ENCODE peak calls at places on chromosome 16, in eight cellular contexts. R, D, F, P, T, G, A and U are unnamed samples.

GRCh38 chr16:17283022-17283421 is 187.7 kb downstream of the XYLT1 start:
- DNase-seq in P (no peak), G (no peak), T (no peak), F (no peak), D (no peak), R (no peak), A (no peak), U (peak; percentile 43)

GRCh38 chr16:569445-570254 is at the start of gene PIGQ:
- DNase-seq in G (peak; percentile 79), P (peak; percentile 64), R (peak; percentile 81), D (peak; percentile 35), T (peak; percentile 50), F (peak; percentile 69), A (peak; percentile 74), U (peak; percentile 91)

GRCh38 chr16:48317614-48318013 is 67.6 kb downstream of the SIAH1 start:
- DNase-seq in T (no peak), A (no peak), G (peak; percentile 14), F (peak; percentile 72), D (peak; percentile 76), R (no peak), P (no peak), U (no peak)

GRCh38 chr16:66189951-66190350 is 176.5 kb upstream of the CDH5 start:
- DNase-seq in T (no peak), R (no peak), A (no peak), G (no peak), D (peak; percentile 92), F (peak; percentile 94), P (no peak), U (no peak)

GRCh38 chr16:65315004-65315398 is 193.1 kb upstream of the CDH11 start:
- DNase-seq in A (peak; percentile 65), D (no peak), F (peak; percentile 66), R (peak; percentile 83), G (no peak), P (peak; percentile 78), T (peak; percentile 41), U (no peak)

GRCh38 chr16:30924086-30924714 is 828 bp downstream of the FBXL19 start:
- DNase-seq in F (no peak), P (no peak), D (no peak), A (no peak), G (no peak), T (no peak), R (peak; percentile 67), U (peak; percentile 67)

GRCh38 chr16:53007095-53007494 is 45.6 kb downstream of the CHD9NB start:
- DNase-seq in R (no peak), T (no peak), G (no peak), P (no peak), D (no peak), F (no peak), A (no peak), U (no peak)

GRCh38 chr16:87240211-87241134 is 76.7 kb downstream of the C16orf95 start:
- DNase-seq in P (no peak), F (peak; percentile 22), D (peak; percentile 21), T (no peak), A (no peak), G (no peak), R (no peak), U (peak; percentile 41)

GRCh38 chr16:88045820-88046303 is 94.6 kb downstream of the BANP start:
- DNase-seq in R (no peak), D (no peak), F (no peak), G (no peak), T (no peak), P (no peak), A (no peak), U (no peak)

GRCh38 chr16:67109407-67110135 is at the start of gene PHAF1:
- DNase-seq in G (peak; percentile 92), R (peak; percentile 96), P (peak; percentile 86), F (peak; percentile 93), D (peak; percentile 83), A (peak; percentile 95), T (peak; percentile 89), U (peak; percentile 100)

GRCh38 chr16:87374313-87374712 is 9.3 kb downstream of the FBXO31 start:
- DNase-seq in D (no peak), T (no peak), F (no peak), P (no peak), R (peak; percentile 43), A (no peak), G (no peak), U (no peak)

GRCh38 chr16:66116163-66116792 is 250.2 kb upstream of the CDH5 start:
- DNase-seq in R (no peak), D (peak; percentile 69), G (peak; percentile 34), F (peak; percentile 25), A (no peak), P (no peak), T (no peak), U (no peak)

GRCh38 chr16:1144476-1145382 is 8.2 kb upstream of the CACNA1H start:
- DNase-seq in F (no peak), R (no peak), P (no peak), D (no peak), T (no peak), G (no peak), A (no peak), U (no peak)

GRCh38 chr16:73179671-73180370 is 131.9 kb upstream of the ZFHX3 start:
- DNase-seq in A (peak; percentile 47), D (no peak), R (peak; percentile 63), T (no peak), P (peak; percentile 51), F (no peak), G (no peak), U (no peak)

GRCh38 chr16:77396461-77396860 is 38.4 kb downstream of the ADAMTS18 start:
- DNase-seq in D (no peak), P (no peak), A (no peak), G (no peak), R (no peak), F (no peak), T (no peak), U (no peak)

GRCh38 chr16:68985855-68986254 is 119.6 kb upstream of the HAS3 start:
- DNase-seq in T (peak; percentile 27), D (peak; percentile 94), A (no peak), F (peak; percentile 48), R (no peak), G (no peak), P (no peak), U (no peak)

GRCh38 chr16:81488687-81489411 is 44.2 kb downstream of the CMIP start:
- DNase-seq in F (no peak), D (no peak), P (no peak), A (no peak), G (no peak), T (no peak), R (peak; percentile 13), U (no peak)
- H3K4me1 ChIP-seq in F (peaks cover 7% of the 10 kb centered on the region), D (peaks cover 24% of the 10 kb centered on the region), P (no peaks in the 10 kb centered on the region), A (peaks cover 81% of the 10 kb centered on the region), G (peaks cover 18% of the 10 kb centered on the region), T (no peaks in the 10 kb centered on the region), R (no peaks in the 10 kb centered on the region), U (peaks cover 5% of the 10 kb centered on the region)

DNA sequence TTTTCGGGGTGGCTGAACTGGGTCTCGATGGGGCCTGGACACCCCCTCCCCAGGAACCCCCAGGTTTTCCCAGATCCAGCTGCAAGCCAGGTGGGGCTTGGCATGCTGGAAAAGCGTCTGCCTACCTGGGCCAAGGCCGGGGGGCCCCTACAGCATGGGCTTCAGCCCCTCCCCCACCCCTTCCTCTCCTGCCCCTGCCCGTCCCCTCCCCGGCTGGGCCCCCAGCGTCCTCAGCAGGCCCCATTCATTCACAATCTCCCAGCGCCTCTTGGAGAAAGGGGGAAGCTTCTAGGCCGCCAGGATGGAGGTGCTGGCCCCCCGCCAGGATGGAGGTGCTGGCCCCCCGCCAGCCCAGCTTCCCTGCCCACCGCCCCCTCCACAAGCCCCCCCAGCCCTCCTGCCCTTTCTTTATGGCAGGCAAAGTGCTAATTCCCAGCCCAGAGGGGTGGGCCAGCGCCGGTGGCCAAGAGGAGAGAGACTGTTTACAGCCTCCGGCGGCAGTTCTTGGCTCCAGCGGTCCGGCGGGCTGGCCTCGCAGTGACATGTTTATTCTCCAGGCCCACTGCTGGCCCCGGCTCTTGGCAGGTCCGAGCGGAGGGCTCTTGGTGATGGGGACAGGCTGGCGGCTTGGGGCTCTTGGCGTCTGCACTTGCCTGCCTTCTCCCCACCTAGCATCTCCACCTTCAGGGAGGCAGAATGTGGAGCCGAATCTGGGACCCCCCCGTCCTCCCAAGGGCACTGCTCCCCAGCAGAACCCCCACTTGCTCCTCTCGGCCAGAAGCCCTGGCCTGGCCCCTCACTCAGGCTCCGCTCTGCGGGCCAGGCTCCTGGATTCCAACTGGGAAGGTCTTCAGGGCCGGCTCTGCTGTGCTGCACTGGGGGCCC is 94.4 kb upstream of the CIBAR2 start:
- DNase-seq in G (no peak), P (peak; percentile 82), T (peak; percentile 48), D (peak; percentile 48), R (peak; percentile 82), A (peak; percentile 77), F (peak; percentile 68), U (peak; percentile 92)
- H3K4me1 ChIP-seq in G (peaks cover 9% of the 10 kb centered on the region), P (peaks cover 3% of the 10 kb centered on the region), T (peaks cover 13% of the 10 kb centered on the region), D (peaks cover 65% of the 10 kb centered on the region), R (peaks cover 71% of the 10 kb centered on the region), A (peaks cover 58% of the 10 kb centered on the region), F (peaks cover 63% of the 10 kb centered on the region), U (peaks cover 77% of the 10 kb centered on the region)

GRCh38 chr16:27356794-27357193 is 43.0 kb downstream of the IL4R start:
- DNase-seq in D (no peak), R (no peak), A (no peak), T (no peak), P (no peak), F (no peak), G (no peak), U (no peak)
- H3K4me1 ChIP-seq in D (no peaks in the 10 kb centered on the region), R (no peaks in the 10 kb centered on the region), A (no peaks in the 10 kb centered on the region), T (no peaks in the 10 kb centered on the region), P (no peaks in the 10 kb centered on the region), F (no peaks in the 10 kb centered on the region), G (no peaks in the 10 kb centered on the region), U (no peaks in the 10 kb centered on the region)

GRCh38 chr16:75267631-75268264 is 16.3 kb upstream of the BCAR1 start:
- DNase-seq in F (no peak), A (peak; percentile 76), D (peak; percentile 53), R (peak; percentile 91), T (peak; percentile 81), P (no peak), G (peak; percentile 57), U (peak; percentile 38)
- H3K4me1 ChIP-seq in F (peaks cover 41% of the 10 kb centered on the region), A (peaks cover 45% of the 10 kb centered on the region), D (peaks cover 31% of the 10 kb centered on the region), R (peaks cover 46% of the 10 kb centered on the region), T (no peaks in the 10 kb centered on the region), P (peaks cover under 1% of the 10 kb centered on the region), G (peaks cover 17% of the 10 kb centered on the region), U (peaks cover 25% of the 10 kb centered on the region)

GRCh38 chr16:89922884-89923639 is at the start of gene TUBB3:
- DNase-seq in G (peak; percentile 92), A (peak; percentile 81), P (no peak), F (peak; percentile 86), T (no peak), D (peak; percentile 77), R (no peak), U (peak; percentile 97)
- H3K4me1 ChIP-seq in G (peaks cover 50% of the 10 kb centered on the region), A (peaks cover 58% of the 10 kb centered on the region), P (no peaks in the 10 kb centered on the region), F (no peaks in the 10 kb centered on the region), T (peaks cover 26% of the 10 kb centered on the region), D (peaks cover 21% of the 10 kb centered on the region), R (peaks cover 14% of the 10 kb centered on the region), U (peaks cover 43% of the 10 kb centered on the region)